ENCODE peak calls at places on chromosomes 3 and 15, in seven cellular contexts. One of them, this sample, is unnamed.

GRCh38 chr15:50627351-50628055 is 59.1 kb downstream of the TRPM7 start:
- DNase-seq in CD8-positive, alpha-beta T cell: no peak
- DNase-seq in psoas muscle: no peak
- DNase-seq in ecto neural progenitor cell: no peak
- DNase-seq in SW 1271: no peak
- DNase-seq in fibroblast of pulmonary artery: peak; percentile 34
- DNase-seq in stimulated activated CD4-positive, alpha-beta T cell treated with anti-CD3 and anti-CD28 coated beads, Interleukin-2, amount 100 ng/mL, for 24 hours: no peak
- DNase-seq in this sample: no peak

GRCh38 chr3:185145511-185145910 is 7.3 kb downstream of the C3orf70 start:
- DNase-seq in fibroblast of pulmonary artery: no peak
- DNase-seq in psoas muscle: no peak
- DNase-seq in SW 1271: no peak
- DNase-seq in CD8-positive, alpha-beta T cell: no peak
- DNase-seq in ecto neural progenitor cell: no peak
- DNase-seq in stimulated activated CD4-positive, alpha-beta T cell treated with anti-CD3 and anti-CD28 coated beads, Interleukin-2, amount 100 ng/mL, for 24 hours: no peak
- DNase-seq in this sample: no peak

GRCh38 chr3:71087109-71088018 is 496.2 kb downstream of the FOXP1 start:
- DNase-seq in psoas muscle: no peak
- DNase-seq in fibroblast of pulmonary artery: peak; percentile 74
- DNase-seq in CD8-positive, alpha-beta T cell: peak; percentile 69
- DNase-seq in SW 1271: no peak
- DNase-seq in ecto neural progenitor cell: no peak
- DNase-seq in stimulated activated CD4-positive, alpha-beta T cell treated with anti-CD3 and anti-CD28 coated beads, Interleukin-2, amount 100 ng/mL, for 24 hours: no peak
- DNase-seq in this sample: no peak

GRCh38 chr3:71064288-71064975 is 519.1 kb downstream of the FOXP1 start:
- DNase-seq in SW 1271: no peak
- DNase-seq in ecto neural progenitor cell: peak; percentile 66
- DNase-seq in stimulated activated CD4-positive, alpha-beta T cell treated with anti-CD3 and anti-CD28 coated beads, Interleukin-2, amount 100 ng/mL, for 24 hours: peak; percentile 45
- DNase-seq in fibroblast of pulmonary artery: peak; percentile 69
- DNase-seq in psoas muscle: peak; percentile 55
- DNase-seq in CD8-positive, alpha-beta T cell: peak; percentile 76
- DNase-seq in this sample: peak; percentile 82

GRCh38 chr15:65888998-65889397 is 19.7 kb downstream of the RAB11A start:
- DNase-seq in CD8-positive, alpha-beta T cell: no peak
- DNase-seq in fibroblast of pulmonary artery: no peak
- DNase-seq in psoas muscle: no peak
- DNase-seq in SW 1271: no peak
- DNase-seq in stimulated activated CD4-positive, alpha-beta T cell treated with anti-CD3 and anti-CD28 coated beads, Interleukin-2, amount 100 ng/mL, for 24 hours: peak; percentile 20
- DNase-seq in ecto neural progenitor cell: no peak
- DNase-seq in this sample: no peak

GRCh38 chr3:127764841-127765362 is 57.4 kb downstream of the MGLL start:
- DNase-seq in SW 1271: no peak
- DNase-seq in psoas muscle: no peak
- DNase-seq in CD8-positive, alpha-beta T cell: no peak
- DNase-seq in ecto neural progenitor cell: no peak
- DNase-seq in fibroblast of pulmonary artery: no peak
- DNase-seq in stimulated activated CD4-positive, alpha-beta T cell treated with anti-CD3 and anti-CD28 coated beads, Interleukin-2, amount 100 ng/mL, for 24 hours: no peak
- DNase-seq in this sample: no peak

GRCh38 chr15:81339851-81340250 is 15.9 kb upstream of the STARD5 start:
- DNase-seq in CD8-positive, alpha-beta T cell: no peak
- DNase-seq in fibroblast of pulmonary artery: no peak
- DNase-seq in ecto neural progenitor cell: peak; percentile 36
- DNase-seq in SW 1271: no peak
- DNase-seq in psoas muscle: no peak
- DNase-seq in stimulated activated CD4-positive, alpha-beta T cell treated with anti-CD3 and anti-CD28 coated beads, Interleukin-2, amount 100 ng/mL, for 24 hours: no peak
- DNase-seq in this sample: no peak

GRCh38 chr15:99014803-99015676 is 7.4 kb upstream of the PGPEP1L start:
- DNase-seq in CD8-positive, alpha-beta T cell: no peak
- DNase-seq in stimulated activated CD4-positive, alpha-beta T cell treated with anti-CD3 and anti-CD28 coated beads, Interleukin-2, amount 100 ng/mL, for 24 hours: peak; percentile 67
- DNase-seq in fibroblast of pulmonary artery: peak; percentile 31
- DNase-seq in ecto neural progenitor cell: peak; percentile 88
- DNase-seq in SW 1271: peak; percentile 36
- DNase-seq in psoas muscle: peak; percentile 75
- DNase-seq in this sample: no peak

GRCh38 chr3:195773956-195774537 is 37.7 kb downstream of the MUC4 start:
- DNase-seq in psoas muscle: no peak
- DNase-seq in stimulated activated CD4-positive, alpha-beta T cell treated with anti-CD3 and anti-CD28 coated beads, Interleukin-2, amount 100 ng/mL, for 24 hours: no peak
- DNase-seq in CD8-positive, alpha-beta T cell: no peak
- DNase-seq in SW 1271: no peak
- DNase-seq in ecto neural progenitor cell: no peak
- DNase-seq in fibroblast of pulmonary artery: no peak
- DNase-seq in this sample: no peak

GRCh38 chr3:195468391-195468776 is 25.6 kb upstream of the ACAP2 start:
- DNase-seq in SW 1271: no peak
- DNase-seq in fibroblast of pulmonary artery: no peak
- DNase-seq in stimulated activated CD4-positive, alpha-beta T cell treated with anti-CD3 and anti-CD28 coated beads, Interleukin-2, amount 100 ng/mL, for 24 hours: no peak
- DNase-seq in psoas muscle: no peak
- DNase-seq in ecto neural progenitor cell: peak; percentile 18
- DNase-seq in CD8-positive, alpha-beta T cell: peak; percentile 41
- DNase-seq in this sample: no peak

GRCh38 chr15:69648215-69648614 is 195.6 kb downstream of the RPLP1 start:
- DNase-seq in psoas muscle: no peak
- DNase-seq in fibroblast of pulmonary artery: no peak
- DNase-seq in ecto neural progenitor cell: peak; percentile 47
- DNase-seq in CD8-positive, alpha-beta T cell: no peak
- DNase-seq in SW 1271: no peak
- DNase-seq in stimulated activated CD4-positive, alpha-beta T cell treated with anti-CD3 and anti-CD28 coated beads, Interleukin-2, amount 100 ng/mL, for 24 hours: no peak
- DNase-seq in this sample: no peak

GRCh38 chr3:196554205-196554604 is 14.1 kb downstream of the WDR53 start:
- DNase-seq in psoas muscle: no peak
- DNase-seq in ecto neural progenitor cell: no peak
- DNase-seq in fibroblast of pulmonary artery: no peak
- DNase-seq in stimulated activated CD4-positive, alpha-beta T cell treated with anti-CD3 and anti-CD28 coated beads, Interleukin-2, amount 100 ng/mL, for 24 hours: no peak
- DNase-seq in CD8-positive, alpha-beta T cell: no peak
- DNase-seq in SW 1271: no peak
- DNase-seq in this sample: no peak

GRCh38 chr15:70902105-70902504 is 9.5 kb downstream of the LRRC49 start:
- DNase-seq in psoas muscle: no peak
- DNase-seq in ecto neural progenitor cell: no peak
- DNase-seq in stimulated activated CD4-positive, alpha-beta T cell treated with anti-CD3 and anti-CD28 coated beads, Interleukin-2, amount 100 ng/mL, for 24 hours: no peak
- DNase-seq in fibroblast of pulmonary artery: peak; percentile 88
- DNase-seq in CD8-positive, alpha-beta T cell: no peak
- DNase-seq in SW 1271: peak; percentile 60
- DNase-seq in this sample: no peak

GRCh38 chr15:45641374-45641778 is 6.5 kb downstream of the SQOR start:
- DNase-seq in CD8-positive, alpha-beta T cell: no peak
- DNase-seq in fibroblast of pulmonary artery: peak; percentile 92
- DNase-seq in SW 1271: no peak
- DNase-seq in psoas muscle: no peak
- DNase-seq in stimulated activated CD4-positive, alpha-beta T cell treated with anti-CD3 and anti-CD28 coated beads, Interleukin-2, amount 100 ng/mL, for 24 hours: no peak
- DNase-seq in ecto neural progenitor cell: no peak
- DNase-seq in this sample: no peak

GRCh38 chr3:156126467-156126866 is 6.1 kb downstream of the KCNAB1 start:
- DNase-seq in SW 1271: no peak
- DNase-seq in CD8-positive, alpha-beta T cell: no peak
- DNase-seq in fibroblast of pulmonary artery: no peak
- DNase-seq in psoas muscle: no peak
- DNase-seq in stimulated activated CD4-positive, alpha-beta T cell treated with anti-CD3 and anti-CD28 coated beads, Interleukin-2, amount 100 ng/mL, for 24 hours: no peak
- DNase-seq in ecto neural progenitor cell: no peak
- DNase-seq in this sample: no peak

This sample was measured in hypothalamus.